ENCODE peak calls at places on chromosome 9, in nine cellular contexts. One of them, this sample, is unnamed.

GRCh38 chr9:87793292-87793691 is 67.4 kb downstream of the CTSL start:
- DNase-seq in GM12878: no peak
- DNase-seq in endothelial cell of umbilical vein: no peak
- DNase-seq in stomach: no peak
- DNase-seq in HepG2: peak; percentile 85
- DNase-seq in spleen: no peak
- DNase-seq in GM12891: no peak
- DNase-seq in breast epithelium: no peak
- DNase-seq in transverse colon: no peak
- DNase-seq in this sample: no peak

GRCh38 chr9:124840300-124840833 is 12.9 kb upstream of the WDR38 start:
- DNase-seq in GM12878: no peak
- DNase-seq in endothelial cell of umbilical vein: no peak
- DNase-seq in stomach: no peak
- DNase-seq in HepG2: peak; percentile 45
- DNase-seq in spleen: no peak
- DNase-seq in GM12891: no peak
- DNase-seq in breast epithelium: no peak
- DNase-seq in transverse colon: no peak
- DNase-seq in this sample: no peak

GRCh38 chr9:129323376-129323998 is 145.4 kb upstream of the IER5L start:
- DNase-seq in GM12878: no peak
- DNase-seq in endothelial cell of umbilical vein: no peak
- DNase-seq in stomach: no peak
- DNase-seq in HepG2: no peak
- DNase-seq in spleen: peak; percentile 20
- DNase-seq in GM12891: no peak
- DNase-seq in breast epithelium: no peak
- DNase-seq in transverse colon: no peak
- DNase-seq in this sample: peak; percentile 73

GRCh38 chr9:135015565-135015964 is 71.9 kb upstream of the OLFM1 start:
- DNase-seq in GM12878: no peak
- DNase-seq in endothelial cell of umbilical vein: no peak
- DNase-seq in stomach: no peak
- DNase-seq in HepG2: no peak
- DNase-seq in spleen: no peak
- DNase-seq in GM12891: no peak
- DNase-seq in breast epithelium: no peak
- DNase-seq in transverse colon: no peak
- DNase-seq in this sample: no peak

GRCh38 chr9:76741524-76741923 is 22.7 kb upstream of the PCA3 start:
- DNase-seq in GM12878: no peak
- DNase-seq in endothelial cell of umbilical vein: no peak
- DNase-seq in stomach: no peak
- DNase-seq in HepG2: no peak
- DNase-seq in spleen: no peak
- DNase-seq in GM12891: no peak
- DNase-seq in breast epithelium: no peak
- DNase-seq in transverse colon: no peak
- DNase-seq in this sample: no peak

GRCh38 chr9:6557883-6558282 is 87.6 kb downstream of the GLDC start:
- DNase-seq in GM12878: no peak
- DNase-seq in endothelial cell of umbilical vein: peak; percentile 98
- DNase-seq in stomach: no peak
- DNase-seq in HepG2: no peak
- DNase-seq in spleen: no peak
- DNase-seq in GM12891: no peak
- DNase-seq in breast epithelium: no peak
- DNase-seq in transverse colon: no peak
- DNase-seq in this sample: no peak

GRCh38 chr9:128166169-128166568 is 6.1 kb downstream of the BBLN start:
- DNase-seq in GM12878: no peak
- DNase-seq in endothelial cell of umbilical vein: no peak
- DNase-seq in stomach: no peak
- DNase-seq in HepG2: no peak
- DNase-seq in spleen: no peak
- DNase-seq in GM12891: no peak
- DNase-seq in breast epithelium: no peak
- DNase-seq in transverse colon: no peak
- DNase-seq in this sample: no peak

GRCh38 chr9:13958672-13959071 is 355.3 kb downstream of the NFIB start:
- DNase-seq in GM12878: no peak
- DNase-seq in endothelial cell of umbilical vein: no peak
- DNase-seq in stomach: no peak
- DNase-seq in HepG2: no peak
- DNase-seq in spleen: no peak
- DNase-seq in GM12891: no peak
- DNase-seq in breast epithelium: no peak
- DNase-seq in transverse colon: no peak
- DNase-seq in this sample: no peak

GRCh38 chr9:109704546-109704945 is 75.5 kb upstream of the PALM2AKAP2 start:
- DNase-seq in GM12878: no peak
- DNase-seq in endothelial cell of umbilical vein: no peak
- DNase-seq in stomach: no peak
- DNase-seq in HepG2: no peak
- DNase-seq in spleen: no peak
- DNase-seq in GM12891: no peak
- DNase-seq in breast epithelium: no peak
- DNase-seq in transverse colon: no peak
- DNase-seq in this sample: no peak

GRCh38 chr9:37921168-37921510 is 17.2 kb upstream of the SLC25A51 start:
- DNase-seq in GM12878: no peak
- DNase-seq in endothelial cell of umbilical vein: no peak
- DNase-seq in stomach: no peak
- DNase-seq in HepG2: no peak
- DNase-seq in spleen: peak; percentile 38
- DNase-seq in GM12891: no peak
- DNase-seq in breast epithelium: no peak
- DNase-seq in transverse colon: no peak
- DNase-seq in this sample: no peak

GRCh38 chr9:134223601-134224122 is 59.3 kb upstream of the RNU6ATAC start:
- DNase-seq in GM12878: no peak
- DNase-seq in endothelial cell of umbilical vein: no peak
- DNase-seq in stomach: no peak
- DNase-seq in HepG2: no peak
- DNase-seq in spleen: no peak
- DNase-seq in GM12891: no peak
- DNase-seq in breast epithelium: no peak
- DNase-seq in transverse colon: no peak
- DNase-seq in this sample: no peak

GRCh38 chr9:79980440-79980839 is 408.7 kb downstream of the TLE4 start:
- DNase-seq in GM12878: no peak
- DNase-seq in endothelial cell of umbilical vein: no peak
- DNase-seq in stomach: no peak
- DNase-seq in HepG2: no peak
- DNase-seq in spleen: no peak
- DNase-seq in GM12891: no peak
- DNase-seq in breast epithelium: no peak
- DNase-seq in transverse colon: no peak
- DNase-seq in this sample: no peak

GRCh38 chr9:27638716-27639115 is 65.4 kb upstream of the C9orf72 start:
- DNase-seq in GM12878: no peak
- DNase-seq in endothelial cell of umbilical vein: no peak
- DNase-seq in stomach: no peak
- DNase-seq in HepG2: no peak
- DNase-seq in spleen: no peak
- DNase-seq in GM12891: no peak
- DNase-seq in breast epithelium: no peak
- DNase-seq in transverse colon: no peak
- DNase-seq in this sample: no peak

GRCh38 chr9:27384262-27385014 is 87.5 kb upstream of the EQTN start:
- DNase-seq in GM12878: no peak
- DNase-seq in endothelial cell of umbilical vein: no peak
- DNase-seq in stomach: no peak
- DNase-seq in HepG2: no peak
- DNase-seq in spleen: no peak
- DNase-seq in GM12891: no peak
- DNase-seq in breast epithelium: no peak
- DNase-seq in transverse colon: no peak
- DNase-seq in this sample: no peak

GRCh38 chr9:96655198-96655851 is at the start of gene PRXL2C:
- DNase-seq in GM12878: no peak
- DNase-seq in endothelial cell of umbilical vein: peak; percentile 53
- DNase-seq in stomach: peak; percentile 85
- DNase-seq in HepG2: peak; percentile 29
- DNase-seq in spleen: peak; percentile 94
- DNase-seq in GM12891: no peak
- DNase-seq in breast epithelium: peak; percentile 69
- DNase-seq in transverse colon: peak; percentile 90
- DNase-seq in this sample: peak; percentile 96

DNA sequence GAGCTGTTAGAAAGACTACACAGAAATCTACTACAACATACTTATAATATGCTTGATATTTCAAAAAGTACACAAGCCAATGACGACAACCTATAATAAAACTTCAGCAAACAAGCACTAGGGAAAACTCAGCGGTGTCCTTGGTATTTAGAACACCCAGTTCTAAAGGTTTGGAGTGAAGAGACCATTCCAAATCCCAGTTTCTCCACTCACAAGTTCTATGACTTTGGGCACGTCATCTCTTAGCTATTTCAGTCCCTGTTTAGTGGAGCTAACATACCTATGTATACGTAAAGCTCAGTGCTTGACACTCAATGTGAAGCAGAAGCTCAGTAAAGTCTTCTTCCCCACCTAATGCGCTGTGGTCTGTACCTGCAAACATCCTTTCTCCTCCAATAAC is 52.8 kb downstream of the MLLT3 start:
- DNase-seq in GM12878: no peak
- DNase-seq in endothelial cell of umbilical vein: no peak
- DNase-seq in stomach: no peak
- DNase-seq in HepG2: no peak
- DNase-seq in spleen: no peak
- DNase-seq in GM12891: no peak
- DNase-seq in breast epithelium: no peak
- DNase-seq in transverse colon: no peak
- DNase-seq in this sample: no peak
- TF ChIP-seq POLR2AphosphoS5 in GM12878: no peak
- TF ChIP-seq POLR2AphosphoS5 in endothelial cell of umbilical vein: no peak
- TF ChIP-seq POLR2AphosphoS5 in stomach: no peak
- TF ChIP-seq POLR2AphosphoS5 in HepG2: no peak
- TF ChIP-seq POLR2AphosphoS5 in spleen: no peak
- TF ChIP-seq POLR2AphosphoS5 in GM12891: no peak
- TF ChIP-seq POLR2AphosphoS5 in breast epithelium: no peak
- TF ChIP-seq POLR2AphosphoS5 in transverse colon: no peak
- TF ChIP-seq POLR2AphosphoS5 in this sample: no peak

GRCh38 chr9:121598167-121599000 is 53.0 kb upstream of the DAB2IP start:
- DNase-seq in GM12878: no peak
- DNase-seq in endothelial cell of umbilical vein: no peak
- DNase-seq in stomach: peak; percentile 89
- DNase-seq in HepG2: no peak
- DNase-seq in spleen: no peak
- DNase-seq in GM12891: no peak
- DNase-seq in breast epithelium: peak; percentile 87
- DNase-seq in transverse colon: peak; percentile 75
- DNase-seq in this sample: peak; percentile 91
- TF ChIP-seq POLR2A in GM12878: no peak
- TF ChIP-seq POLR2A in endothelial cell of umbilical vein: no peak
- TF ChIP-seq POLR2A in stomach: no peak
- TF ChIP-seq POLR2A in HepG2: no peak
- TF ChIP-seq POLR2A in spleen: no peak
- TF ChIP-seq POLR2A in GM12891: no peak
- TF ChIP-seq POLR2A in breast epithelium: peak; percentile 14
- TF ChIP-seq POLR2A in transverse colon: no peak
- TF ChIP-seq POLR2A in this sample: no peak

GRCh38 chr9:68725070-68725469 is 20.0 kb downstream of the PIP5K1B start:
- DNase-seq in GM12878: no peak
- DNase-seq in endothelial cell of umbilical vein: no peak
- DNase-seq in stomach: no peak
- DNase-seq in HepG2: peak; percentile 16
- DNase-seq in spleen: no peak
- DNase-seq in GM12891: no peak
- DNase-seq in breast epithelium: no peak
- DNase-seq in transverse colon: no peak
- DNase-seq in this sample: no peak

GRCh38 chr9:68717554-68718453 is 12.8 kb downstream of the PIP5K1B start:
- DNase-seq in GM12878: no peak
- DNase-seq in endothelial cell of umbilical vein: no peak
- DNase-seq in stomach: no peak
- DNase-seq in HepG2: no peak
- DNase-seq in spleen: no peak
- DNase-seq in GM12891: no peak
- DNase-seq in breast epithelium: no peak
- DNase-seq in transverse colon: no peak
- DNase-seq in this sample: no peak

GRCh38 chr9:68719847-68720246 is 14.8 kb downstream of the PIP5K1B start:
- DNase-seq in GM12878: no peak
- DNase-seq in endothelial cell of umbilical vein: no peak
- DNase-seq in stomach: no peak
- DNase-seq in HepG2: peak; percentile 47
- DNase-seq in spleen: no peak
- DNase-seq in GM12891: no peak
- DNase-seq in breast epithelium: no peak
- DNase-seq in transverse colon: no peak
- DNase-seq in this sample: no peak

GRCh38 chr9:68721934-68722333 is 16.9 kb downstream of the PIP5K1B start:
- DNase-seq in GM12878: no peak
- DNase-seq in endothelial cell of umbilical vein: no peak
- DNase-seq in stomach: no peak
- DNase-seq in HepG2: no peak
- DNase-seq in spleen: no peak
- DNase-seq in GM12891: no peak
- DNase-seq in breast epithelium: no peak
- DNase-seq in transverse colon: no peak
- DNase-seq in this sample: no peak

DNA sequence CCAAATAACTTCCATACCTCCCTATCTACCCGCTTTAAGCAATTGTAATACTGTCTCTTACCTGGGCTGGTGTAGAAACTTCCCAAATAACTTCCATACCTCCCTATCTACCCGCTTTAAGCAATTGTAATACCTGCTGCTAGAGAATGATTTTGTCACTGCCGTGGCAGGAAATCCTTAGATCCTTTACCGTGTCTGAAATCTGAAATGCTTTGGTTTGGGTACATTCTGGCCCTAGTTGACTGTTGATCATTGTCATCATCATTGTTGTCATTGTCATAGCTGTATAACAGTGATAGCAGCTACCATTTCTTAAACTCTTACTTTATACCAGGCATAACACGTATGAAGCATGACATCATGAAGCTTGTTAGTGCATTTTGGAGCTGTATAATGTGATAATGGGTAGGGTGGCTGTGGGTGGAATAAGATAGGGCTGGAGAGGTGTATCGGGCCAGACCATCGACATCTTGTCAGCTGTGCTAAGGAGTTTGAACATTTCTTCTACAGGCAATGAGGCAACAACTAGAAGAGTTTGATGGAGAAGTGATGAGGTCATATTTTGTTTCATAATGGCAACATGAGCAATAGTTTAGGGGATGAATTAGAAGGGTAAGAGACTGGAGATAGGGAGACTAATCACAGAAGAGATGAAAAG is 15.7 kb downstream of the PIP5K1B start:
- DNase-seq in GM12878: no peak
- DNase-seq in endothelial cell of umbilical vein: no peak
- DNase-seq in stomach: no peak
- DNase-seq in HepG2: no peak
- DNase-seq in spleen: no peak
- DNase-seq in GM12891: no peak
- DNase-seq in breast epithelium: no peak
- DNase-seq in transverse colon: no peak
- DNase-seq in this sample: no peak
- TF ChIP-seq POLR2AphosphoS5 in GM12878: no peak
- TF ChIP-seq POLR2AphosphoS5 in endothelial cell of umbilical vein: no peak
- TF ChIP-seq POLR2AphosphoS5 in stomach: no peak
- TF ChIP-seq POLR2AphosphoS5 in HepG2: no peak
- TF ChIP-seq POLR2AphosphoS5 in spleen: no peak
- TF ChIP-seq POLR2AphosphoS5 in GM12891: no peak
- TF ChIP-seq POLR2AphosphoS5 in breast epithelium: no peak
- TF ChIP-seq POLR2AphosphoS5 in transverse colon: no peak
- TF ChIP-seq POLR2AphosphoS5 in this sample: no peak

GRCh38 chr9:35829084-35829763 is at the start of gene TMEM8B:
- DNase-seq in GM12878: no peak
- DNase-seq in endothelial cell of umbilical vein: peak; percentile 91
- DNase-seq in stomach: peak; percentile 99
- DNase-seq in HepG2: peak; percentile 83
- DNase-seq in spleen: peak; percentile 97
- DNase-seq in GM12891: peak; percentile 92
- DNase-seq in breast epithelium: peak; percentile 98
- DNase-seq in transverse colon: peak; percentile 97
- DNase-seq in this sample: peak; percentile 99
- TF ChIP-seq POLR2A in GM12878: peak; percentile 76
- TF ChIP-seq POLR2A in endothelial cell of umbilical vein: peak; percentile 57
- TF ChIP-seq POLR2A in stomach: no peak
- TF ChIP-seq POLR2A in HepG2: no peak
- TF ChIP-seq POLR2A in spleen: no peak
- TF ChIP-seq POLR2A in GM12891: no peak
- TF ChIP-seq POLR2A in breast epithelium: no peak
- TF ChIP-seq POLR2A in transverse colon: peak; percentile 35
- TF ChIP-seq POLR2A in this sample: no peak